ENCODE peak calls at places on chromosomes 12 and 14, in ten cellular contexts. Q is fibroblast of mammary gland; X is AG10803; A is MM.1S; B is heart right ventricle; Y is fibroblast of pulmonary artery; N is fibroblast of lung; G is kidney epithelial cell; Z is choroid plexus epithelial cell; J is CD8-positive, alpha-beta T cell. W is an unnamed sample.

GRCh38 chr12:7075931-7076330 is 15.4 kb downstream of the C1S start:
- DNase-seq in Q (peak), X (peak), A (no peak), B (no peak), Y (peak), N (peak), G (no peak), Z (peak), J (no peak), W (peak)

GRCh38 chr12:103505371-103506236 is 9.8 kb upstream of the C12orf42 start:
- DNase-seq in Q (no peak), X (no peak), A (peak), B (no peak), Y (no peak), N (no peak), G (peak), Z (no peak), J (no peak), W (no peak)

GRCh38 chr14:20524027-20524426 is 18.7 kb downstream of the RNASE10 start:
- DNase-seq in Q (no peak), X (no peak), A (no peak), B (no peak), Y (no peak), N (no peak), G (no peak), Z (no peak), J (no peak), W (no peak)

GRCh38 chr12:95231190-95231589 is 13.6 kb downstream of the VEZT start:
- DNase-seq in Q (peak), X (no peak), A (no peak), B (no peak), Y (peak), N (peak), G (no peak), Z (peak), J (no peak), W (no peak)

GRCh38 chr14:51396222-51396815 is 156.3 kb downstream of the TMX1 start:
- DNase-seq in Q (peak), X (peak), A (no peak), B (peak), Y (peak), N (peak), G (peak), Z (peak), J (no peak), W (peak)

GRCh38 chr12:113065126-113066007 is 8.8 kb downstream of the DTX1 start:
- DNase-seq in Q (no peak), X (no peak), A (no peak), B (no peak), Y (peak), N (no peak), G (no peak), Z (no peak), J (no peak), W (peak)

GRCh38 chr14:74018029-74018703 is 922 bp downstream of the ENTPD5 start:
- DNase-seq in Q (peak), X (peak), A (no peak), B (no peak), Y (peak), N (peak), G (no peak), Z (peak), J (no peak), W (peak)

GRCh38 chr12:13234045-13234641 is 37.6 kb downstream of the EMP1 start:
- DNase-seq in Q (peak), X (peak), A (peak), B (peak), Y (peak), N (peak), G (no peak), Z (peak), J (peak), W (peak)

GRCh38 chr12:2654311-2654710 is 140.5 kb upstream of the FKBP4 start:
- DNase-seq in Q (no peak), X (no peak), A (no peak), B (no peak), Y (no peak), N (no peak), G (no peak), Z (no peak), J (no peak), W (no peak)

GRCh38 chr14:25846232-25846631 is 751.6 kb downstream of the NOVA1 start:
- DNase-seq in Q (no peak), X (no peak), A (no peak), B (no peak), Y (no peak), N (no peak), G (no peak), Z (no peak), J (no peak), W (no peak)

GRCh38 chr14:95815226-95815690 is 61.4 kb upstream of the TUNAR start:
- DNase-seq in Q (no peak), X (no peak), A (no peak), B (no peak), Y (no peak), N (no peak), G (no peak), Z (no peak), J (no peak), W (no peak)

GRCh38 chr12:12926571-12927071 is 25.3 kb downstream of the GPRC5D start:
- DNase-seq in Q (peak), X (peak), A (no peak), B (no peak), Y (no peak), N (no peak), G (no peak), Z (peak), J (no peak), W (no peak)

GRCh38 chr12:56720696-56721615 is 4.1 kb downstream of the NACA start:
- DNase-seq in Q (no peak), X (no peak), A (no peak), B (no peak), Y (no peak), N (no peak), G (no peak), Z (no peak), J (no peak), W (no peak)
- H3K4me3 ChIP-seq in Q (no peak), X (no peak), A (peak), B (no peak), Y (peak), N (no peak), G (no peak), Z (no peak), J (peak), W (no peak)

DNA sequence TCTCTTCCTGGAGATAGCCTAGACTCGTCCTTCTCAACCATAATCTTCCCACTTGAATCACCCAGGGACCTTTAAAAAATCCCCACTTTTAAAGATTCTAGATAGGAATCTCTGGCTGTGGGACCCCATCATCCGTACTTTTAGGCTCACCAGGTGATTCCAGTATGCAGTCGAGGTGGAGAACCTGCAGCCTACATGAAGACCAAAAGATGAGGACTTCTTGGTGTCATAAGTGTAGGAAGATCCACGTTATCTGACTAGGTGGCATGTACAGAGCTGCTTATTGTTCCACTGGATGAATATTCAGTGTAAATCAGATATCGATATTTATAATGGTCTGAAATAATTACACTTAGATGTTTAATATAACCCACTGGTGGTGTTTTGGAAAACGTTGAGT is 2.6 kb downstream of the PRKCH start:
- DNase-seq in Q (no peak), X (no peak), A (no peak), B (no peak), Y (no peak), N (no peak), G (no peak), Z (no peak), J (no peak), W (no peak)
- H3K4me3 ChIP-seq in Q (no peak), X (no peak), A (no peak), B (peak), Y (no peak), N (no peak), G (no peak), Z (no peak), J (peak), W (no peak)

GRCh38 chr12:53985900-53986685 is 1.1 kb downstream of the HOXC10 start:
- DNase-seq in Q (no peak), X (peak), A (no peak), B (no peak), Y (no peak), N (no peak), G (no peak), Z (no peak), J (no peak), W (peak)

GRCh38 chr12:53984901-53985357 is at the start of gene HOXC10:
- DNase-seq in Q (peak), X (peak), A (peak), B (peak), Y (peak), N (peak), G (peak), Z (peak), J (peak), W (peak)

GRCh38 chr12:53987748-53988147 is 2.8 kb downstream of the HOXC10 start:
- DNase-seq in Q (no peak), X (no peak), A (no peak), B (no peak), Y (no peak), N (no peak), G (no peak), Z (no peak), J (no peak), W (no peak)

GRCh38 chr12:53985358-53985899 is 483 bp downstream of the HOXC10 start:
- DNase-seq in Q (no peak), X (no peak), A (no peak), B (no peak), Y (no peak), N (no peak), G (no peak), Z (no peak), J (no peak), W (no peak)

DNA sequence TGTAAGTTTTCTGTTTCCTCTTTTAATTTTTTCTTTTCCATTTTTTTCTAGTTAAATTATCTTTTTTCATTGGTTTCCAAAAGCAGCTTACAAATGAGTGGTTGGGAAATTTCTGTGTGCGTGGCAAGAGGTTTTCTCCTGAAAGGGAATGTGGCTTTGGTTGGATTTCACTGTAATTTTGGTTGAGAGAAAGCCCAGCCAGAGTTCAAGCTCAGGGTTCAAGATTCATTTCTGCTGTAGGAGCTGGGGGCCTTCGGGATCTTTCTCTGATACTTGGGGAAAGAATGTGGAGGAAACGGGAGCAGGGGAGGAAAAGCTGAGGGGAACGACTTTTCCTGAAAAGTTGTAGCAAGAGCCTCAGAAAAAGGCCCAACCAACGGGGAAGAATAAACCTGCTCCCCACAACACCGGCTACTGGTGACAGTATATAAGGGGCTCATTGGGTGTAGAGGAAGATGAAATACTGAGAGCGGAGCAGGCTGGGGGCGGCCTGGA is 1.8 kb downstream of the HOXC10 start:
- DNase-seq in Q (no peak), X (no peak), A (no peak), B (no peak), Y (no peak), N (no peak), G (no peak), Z (no peak), J (no peak), W (no peak)
- H3K4me3 ChIP-seq in Q (peak), X (peak), A (no peak), B (no peak), Y (no peak), N (no peak), G (peak), Z (no peak), J (no peak), W (peak)

GRCh38 chr12:83958997-83959396 is 953.6 kb downstream of the SLC6A15 start:
- DNase-seq in Q (no peak), X (no peak), A (no peak), B (no peak), Y (no peak), N (no peak), G (no peak), Z (peak), J (no peak), W (peak)

GRCh38 chr12:83954939-83955601 is 957.5 kb downstream of the SLC6A15 start:
- DNase-seq in Q (no peak), X (no peak), A (no peak), B (no peak), Y (peak), N (no peak), G (no peak), Z (peak), J (no peak), W (no peak)

DNA sequence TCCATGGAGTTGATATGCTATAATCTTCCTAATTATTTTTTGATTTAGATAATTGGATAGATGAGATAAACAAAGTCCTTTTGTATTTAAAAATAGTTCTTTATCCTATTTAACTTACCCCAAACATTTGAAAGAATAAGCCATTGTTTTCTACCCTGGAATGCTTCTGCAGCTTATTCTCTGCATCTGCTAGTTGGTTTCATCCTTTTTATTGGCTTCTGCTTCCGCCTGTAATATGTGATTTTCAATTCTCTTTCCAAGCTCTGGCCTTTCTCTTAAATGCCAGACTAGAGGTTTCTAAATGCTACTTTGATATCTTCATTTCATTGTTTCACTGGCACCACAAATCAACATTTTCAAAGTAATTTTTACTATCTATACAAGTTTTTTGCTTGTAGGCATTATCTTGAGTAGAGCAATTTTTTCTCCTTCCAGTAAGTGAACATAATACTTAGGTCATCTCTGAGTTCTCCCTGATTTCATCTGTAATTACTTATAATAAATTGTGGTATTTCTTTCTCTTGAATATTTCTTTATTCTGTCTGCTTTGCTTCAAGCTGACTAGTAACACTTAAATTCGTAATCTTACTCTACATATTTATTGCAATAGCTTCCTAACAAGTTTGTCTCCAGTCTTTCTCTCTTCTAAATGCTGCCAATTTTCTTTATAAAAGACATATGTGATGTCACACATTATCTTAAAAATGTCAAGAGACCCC is 958.4 kb downstream of the SLC6A15 start:
- DNase-seq in Q (no peak), X (no peak), A (no peak), B (no peak), Y (no peak), N (no peak), G (no peak), Z (no peak), J (no peak), W (no peak)
- H3K4me3 ChIP-seq in Q (no peak), X (no peak), A (no peak), B (no peak), Y (no peak), N (no peak), G (no peak), Z (no peak), J (no peak), W (no peak)

GRCh38 chr12:125193376-125193775 is 128.1 kb downstream of the AACS start:
- DNase-seq in Q (no peak), X (no peak), A (no peak), B (no peak), Y (no peak), N (no peak), G (no peak), Z (no peak), J (no peak), W (no peak)
- H3K4me3 ChIP-seq in Q (no peak), X (no peak), A (no peak), B (no peak), Y (no peak), N (no peak), G (no peak), Z (no peak), J (no peak), W (no peak)

W was measured in foreskin fibroblast.